ENCODE peak calls at places on chromosomes 4 and X, in four cellular contexts. One of them, this sample, is unnamed.

GRCh38 chr4:165297626-165298025 is 29.8 kb upstream of the MSMO1 start:
- DNase-seq in K562: no peak
- DNase-seq in GM12878: no peak
- DNase-seq in HepG2: no peak
- DNase-seq in this sample: no peak

GRCh38 chr4:56424697-56425514 is 10.5 kb downstream of the PPAT start:
- DNase-seq in K562: peak
- DNase-seq in GM12878: no peak
- DNase-seq in HepG2: no peak
- DNase-seq in this sample: peak

GRCh38 chr4:176791591-176792347 is 953 bp downstream of the VEGFC start:
- DNase-seq in K562: no peak
- DNase-seq in GM12878: no peak
- DNase-seq in HepG2: no peak
- DNase-seq in this sample: peak

GRCh38 chr4:102869569-102870227 is 906 bp downstream of the CISD2 start:
- DNase-seq in K562: peak
- DNase-seq in GM12878: no peak
- DNase-seq in HepG2: no peak
- DNase-seq in this sample: no peak

GRCh38 chr4:42638993-42639392 is 17.9 kb downstream of the ATP8A1 start:
- DNase-seq in K562: no peak
- DNase-seq in GM12878: peak
- DNase-seq in HepG2: no peak
- DNase-seq in this sample: no peak

GRCh38 chr4:186596850-186597390 is 41.6 kb upstream of the MTNR1A start:
- DNase-seq in K562: no peak
- DNase-seq in GM12878: no peak
- DNase-seq in HepG2: no peak
- DNase-seq in this sample: no peak

GRCh38 chrX:11423949-11424348 is 130.7 kb downstream of the AMELX start:
- DNase-seq in K562: no peak
- DNase-seq in GM12878: no peak
- DNase-seq in HepG2: no peak
- DNase-seq in this sample: no peak

GRCh38 chrX:1244164-1245076 is 24.2 kb upstream of the CSF2RA start:
- DNase-seq in K562: no peak
- DNase-seq in GM12878: no peak
- DNase-seq in HepG2: no peak
- DNase-seq in this sample: peak

GRCh38 chr4:60173718-60174117 is 1026.4 kb upstream of the ADGRL3 start:
- DNase-seq in K562: no peak
- DNase-seq in GM12878: no peak
- DNase-seq in HepG2: no peak
- DNase-seq in this sample: no peak

GRCh38 chr4:82513382-82513781 is 48.4 kb downstream of the TMEM150C start:
- DNase-seq in K562: no peak
- DNase-seq in GM12878: no peak
- DNase-seq in HepG2: no peak
- DNase-seq in this sample: no peak

GRCh38 chr4:68077737-68078136 is 51.9 kb downstream of the TMPRSS11F start:
- DNase-seq in K562: no peak
- DNase-seq in GM12878: no peak
- DNase-seq in HepG2: no peak
- DNase-seq in this sample: no peak

GRCh38 chrX:7996414-7996813 is 69.2 kb upstream of the PNPLA4 start:
- DNase-seq in K562: peak
- DNase-seq in GM12878: no peak
- DNase-seq in HepG2: peak
- DNase-seq in this sample: peak

GRCh38 chrX:20311505-20311904 is 44.8 kb upstream of the RPS6KA3 start:
- DNase-seq in K562: no peak
- DNase-seq in GM12878: no peak
- DNase-seq in HepG2: no peak
- DNase-seq in this sample: no peak

GRCh38 chr4:159010563-159011260 is 92.2 kb upstream of the RAPGEF2 start:
- DNase-seq in K562: no peak
- DNase-seq in GM12878: no peak
- DNase-seq in HepG2: peak
- DNase-seq in this sample: no peak

GRCh38 chrX:132631579-132632232 is 142.9 kb upstream of the MBNL3 start:
- DNase-seq in K562: peak
- DNase-seq in GM12878: no peak
- DNase-seq in HepG2: peak
- DNase-seq in this sample: peak

GRCh38 chrX:100819534-100819836 is 706 bp upstream of the CSTF2 start:
- DNase-seq in K562: no peak
- DNase-seq in GM12878: no peak
- DNase-seq in HepG2: no peak
- DNase-seq in this sample: no peak

GRCh38 chr4:157741642-157742041 is 431.2 kb downstream of the GASK1B start:
- DNase-seq in K562: no peak
- DNase-seq in GM12878: no peak
- DNase-seq in HepG2: no peak
- DNase-seq in this sample: no peak

GRCh38 chrX:70231666-70232065 is 2.8 kb upstream of the AWAT1 start:
- DNase-seq in K562: peak
- DNase-seq in GM12878: no peak
- DNase-seq in HepG2: no peak
- DNase-seq in this sample: no peak

GRCh38 chr4:141571793-141572192 is 64.6 kb upstream of the IL15 start:
- DNase-seq in K562: no peak
- DNase-seq in GM12878: no peak
- DNase-seq in HepG2: no peak
- DNase-seq in this sample: no peak

GRCh38 chrX:44162964-44163475 is 180.5 kb downstream of the EFHC2 start:
- DNase-seq in K562: no peak
- DNase-seq in GM12878: no peak
- DNase-seq in HepG2: no peak
- DNase-seq in this sample: no peak

GRCh38 chrX:151384807-151385206 is 12.2 kb upstream of the VMA21 start:
- DNase-seq in K562: no peak
- DNase-seq in GM12878: no peak
- DNase-seq in HepG2: no peak
- DNase-seq in this sample: no peak

GRCh38 chr4:152628128-152628527 is 51.7 kb downstream of the TMEM154 start:
- DNase-seq in K562: no peak
- DNase-seq in GM12878: no peak
- DNase-seq in HepG2: no peak
- DNase-seq in this sample: no peak

GRCh38 chr4:117137143-117137542 is 51.8 kb upstream of the TRAM1L1 start:
- DNase-seq in K562: no peak
- DNase-seq in GM12878: no peak
- DNase-seq in HepG2: no peak
- DNase-seq in this sample: no peak

GRCh38 chrX:102067966-102068723 is 57.3 kb upstream of the TCEAL2 start:
- DNase-seq in K562: peak
- DNase-seq in GM12878: peak
- DNase-seq in HepG2: peak
- DNase-seq in this sample: peak

GRCh38 chr4:76881375-76881774 is 16.6 kb downstream of the SOWAHB start:
- DNase-seq in K562: no peak
- DNase-seq in GM12878: no peak
- DNase-seq in HepG2: no peak
- DNase-seq in this sample: no peak

GRCh38 chr4:158895797-158896442 is 127.1 kb downstream of the FNIP2 start:
- DNase-seq in K562: no peak
- DNase-seq in GM12878: no peak
- DNase-seq in HepG2: no peak
- DNase-seq in this sample: no peak

GRCh38 chr4:86181585-86181984 is 178.3 kb downstream of the MAPK10 start:
- DNase-seq in K562: no peak
- DNase-seq in GM12878: no peak
- DNase-seq in HepG2: no peak
- DNase-seq in this sample: no peak

GRCh38 chrX:20067709-20068315 is 48.9 kb downstream of the MAP7D2 start:
- DNase-seq in K562: peak
- DNase-seq in GM12878: no peak
- DNase-seq in HepG2: no peak
- DNase-seq in this sample: no peak

GRCh38 chr4:16573181-16573580 is 325.3 kb downstream of the LDB2 start:
- DNase-seq in K562: no peak
- DNase-seq in GM12878: no peak
- DNase-seq in HepG2: no peak
- DNase-seq in this sample: no peak

DNA sequence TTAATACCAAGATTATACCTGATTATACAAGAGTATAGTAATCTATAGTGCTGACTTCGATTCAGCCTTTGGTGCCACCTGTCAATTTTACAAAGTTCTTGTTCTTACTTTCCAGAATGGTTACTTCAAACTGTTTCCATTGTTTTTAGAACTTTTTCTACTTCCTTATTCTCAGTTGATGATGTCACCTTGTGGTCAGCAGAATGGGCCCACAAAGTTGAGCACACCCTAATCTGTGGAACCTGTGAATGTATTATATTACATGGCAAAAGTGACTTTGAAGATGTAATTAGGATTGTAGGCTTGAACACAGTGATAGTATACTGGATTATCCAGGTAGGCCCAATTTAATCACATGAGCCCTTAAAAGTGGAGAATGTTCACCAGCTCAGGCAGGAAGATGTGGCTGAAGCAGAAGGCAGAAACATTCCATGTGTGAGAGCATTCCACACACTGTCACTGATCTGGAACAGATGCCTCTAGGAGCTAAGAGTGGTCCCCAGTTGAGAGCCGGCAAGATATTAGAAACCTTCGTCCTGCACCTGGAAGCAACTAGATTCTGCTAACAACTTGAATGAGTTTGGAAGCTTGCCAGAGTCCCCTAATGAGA is 6.3 kb upstream of the SGMS2 start:
- DNase-seq in K562: no peak
- DNase-seq in GM12878: no peak
- DNase-seq in HepG2: no peak
- DNase-seq in this sample: no peak
- TF ChIP-seq FOXK2 in K562: no peak
- TF ChIP-seq FOXK2 in GM12878: no peak
- TF ChIP-seq FOXK2 in HepG2: no peak
- TF ChIP-seq FOXK2 in this sample: no peak

DNA sequence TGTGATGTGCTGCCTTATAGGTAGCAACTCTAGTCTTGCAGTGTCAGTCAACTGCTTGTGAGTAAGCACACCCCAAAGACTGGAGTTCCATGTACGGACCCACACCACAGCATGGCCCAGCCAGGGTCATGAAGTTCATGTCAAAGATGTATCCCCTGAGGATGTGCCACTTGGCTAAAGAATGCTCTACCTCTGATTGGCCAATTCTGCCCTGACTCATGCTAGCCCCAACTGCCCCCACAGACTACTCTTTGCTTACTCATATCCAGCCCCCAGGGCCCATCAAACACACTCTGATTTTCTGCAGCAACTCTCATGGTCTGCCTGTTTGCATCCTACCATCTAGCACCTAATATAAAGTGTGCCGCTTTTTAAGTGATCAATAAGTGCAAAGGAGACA is 62.5 kb downstream of the CHRDL1 start:
- DNase-seq in K562: no peak
- DNase-seq in GM12878: no peak
- DNase-seq in HepG2: no peak
- DNase-seq in this sample: no peak
- TF ChIP-seq FOXK2 in K562: no peak
- TF ChIP-seq FOXK2 in GM12878: no peak
- TF ChIP-seq FOXK2 in HepG2: no peak
- TF ChIP-seq FOXK2 in this sample: no peak

GRCh38 chrX:136065044-136065671 is 79.9 kb downstream of the SLC9A6 start:
- DNase-seq in K562: no peak
- DNase-seq in GM12878: no peak
- DNase-seq in HepG2: peak
- DNase-seq in this sample: peak

GRCh38 chrX:136064661-136065043 is 79.4 kb downstream of the SLC9A6 start:
- DNase-seq in K562: no peak
- DNase-seq in GM12878: no peak
- DNase-seq in HepG2: no peak
- DNase-seq in this sample: no peak

GRCh38 chrX:136067097-136067496 is 80.2 kb upstream of the FHL1 start:
- DNase-seq in K562: no peak
- DNase-seq in GM12878: no peak
- DNase-seq in HepG2: no peak
- DNase-seq in this sample: no peak

GRCh38 chrX:136061302-136061701 is 76.1 kb downstream of the SLC9A6 start:
- DNase-seq in K562: no peak
- DNase-seq in GM12878: no peak
- DNase-seq in HepG2: no peak
- DNase-seq in this sample: no peak

DNA sequence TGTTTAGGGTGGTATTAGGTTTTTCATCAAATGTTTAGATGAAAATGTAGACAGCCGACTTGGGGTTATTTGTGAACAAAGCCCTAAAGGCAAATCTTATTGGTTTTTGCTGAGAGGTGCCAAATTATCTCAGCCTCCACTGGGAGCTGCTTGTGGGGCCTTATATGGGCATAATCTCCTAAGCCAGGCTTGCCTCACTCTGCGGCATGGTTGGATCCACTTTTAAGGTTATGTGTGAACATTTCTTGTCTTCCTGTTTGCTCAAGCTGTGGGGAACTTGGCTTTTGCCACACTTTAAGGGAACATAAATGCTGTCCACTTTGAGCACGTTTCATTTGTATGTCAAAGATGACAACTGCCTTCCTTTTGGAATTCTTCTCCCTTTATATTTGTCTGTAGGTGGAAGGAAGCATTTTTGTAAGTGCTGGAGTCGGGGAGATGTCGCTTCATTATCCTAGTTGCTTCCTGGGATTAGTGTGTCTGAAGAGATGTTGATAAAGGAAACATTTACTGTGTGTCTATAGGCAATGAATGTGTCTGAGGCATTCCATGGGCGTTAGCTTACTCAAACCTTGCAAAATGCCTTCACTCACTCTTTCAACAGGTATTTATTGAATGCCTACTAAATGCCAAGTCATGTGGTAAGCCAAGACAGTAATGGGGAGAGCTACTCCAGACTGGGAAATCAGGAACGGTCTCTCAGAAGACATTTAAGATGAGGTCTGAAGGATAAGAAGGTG is 78.3 kb downstream of the SLC9A6 start:
- DNase-seq in K562: no peak
- DNase-seq in GM12878: no peak
- DNase-seq in HepG2: no peak
- DNase-seq in this sample: no peak
- TF ChIP-seq FOXK2 in K562: no peak
- TF ChIP-seq FOXK2 in GM12878: no peak
- TF ChIP-seq FOXK2 in HepG2: no peak
- TF ChIP-seq FOXK2 in this sample: no peak

GRCh38 chr4:140286503-140286902 is 86.9 kb upstream of the SCOC start:
- DNase-seq in K562: no peak
- DNase-seq in GM12878: no peak
- DNase-seq in HepG2: no peak
- DNase-seq in this sample: no peak
- TF ChIP-seq FOXK2 in K562: no peak
- TF ChIP-seq FOXK2 in GM12878: no peak
- TF ChIP-seq FOXK2 in HepG2: no peak
- TF ChIP-seq FOXK2 in this sample: no peak